ENCODE peak calls at places on chromosomes 3 and 15, in nine cellular contexts. P, V, A, Z, K, I, O, T and R are unnamed samples.

GRCh38 chr15:70165811-70166284 is 68.1 kb upstream of the TLE3 start:
- DNase-seq in T (peak; percentile 92), V (no peak), O (no peak), P (no peak), K (no peak), A (no peak), I (no peak), Z (no peak), R (no peak)

GRCh38 chr3:175399156-175399840 is 540.2 kb downstream of the NAALADL2 start:
- DNase-seq in K (no peak), Z (no peak), O (peak; percentile 52), V (no peak), T (no peak), A (no peak), P (no peak), I (no peak), R (no peak)

GRCh38 chr15:78991879-78992278 is 47.0 kb upstream of the CTSH start:
- DNase-seq in T (no peak), V (no peak), O (no peak), P (peak; percentile 27), K (no peak), Z (no peak), A (no peak), I (no peak), R (no peak)

GRCh38 chr3:108099203-108099602 is 8.4 kb upstream of the CD47 start:
- DNase-seq in K (peak; percentile 23), I (no peak), P (no peak), Z (no peak), V (no peak), T (no peak), O (no peak), A (no peak), R (no peak)

GRCh38 chr3:155631323-155632019 is 113.4 kb downstream of the PLCH1 start:
- DNase-seq in Z (no peak), T (no peak), O (no peak), A (no peak), I (no peak), V (no peak), K (no peak), P (no peak), R (no peak)

GRCh38 chr3:125245521-125245920 is 33.0 kb upstream of the SLC12A8 start:
- DNase-seq in V (no peak), P (no peak), Z (no peak), K (no peak), I (no peak), A (no peak), O (no peak), T (no peak), R (no peak)

GRCh38 chr3:157369712-157370447 is 66.8 kb upstream of the PTX3 start:
- DNase-seq in Z (no peak), P (no peak), K (peak; percentile 45), I (no peak), V (no peak), O (no peak), A (no peak), T (no peak), R (no peak)

GRCh38 chr15:88727439-88727838 is 75.8 kb upstream of the ACAN start:
- DNase-seq in A (no peak), K (no peak), Z (no peak), T (no peak), O (no peak), V (no peak), P (no peak), I (no peak), R (no peak)

GRCh38 chr15:74792227-74793016 is 10.5 kb downstream of the CSK start:
- DNase-seq in O (no peak), V (no peak), Z (no peak), I (no peak), A (no peak), K (no peak), T (no peak), P (no peak), R (no peak)

GRCh38 chr3:50221413-50222168 is 14.4 kb upstream of the GNAI2 start:
- DNase-seq in V (no peak), P (no peak), O (no peak), K (peak; percentile 45), A (no peak), T (no peak), Z (no peak), I (no peak), R (no peak)
- TF ChIP-seq CTCF in V (no peak), P (no peak), O (no peak), K (peak; percentile 44), A (no peak), T (no peak), Z (no peak), I (no peak), R (no peak)

DNA sequence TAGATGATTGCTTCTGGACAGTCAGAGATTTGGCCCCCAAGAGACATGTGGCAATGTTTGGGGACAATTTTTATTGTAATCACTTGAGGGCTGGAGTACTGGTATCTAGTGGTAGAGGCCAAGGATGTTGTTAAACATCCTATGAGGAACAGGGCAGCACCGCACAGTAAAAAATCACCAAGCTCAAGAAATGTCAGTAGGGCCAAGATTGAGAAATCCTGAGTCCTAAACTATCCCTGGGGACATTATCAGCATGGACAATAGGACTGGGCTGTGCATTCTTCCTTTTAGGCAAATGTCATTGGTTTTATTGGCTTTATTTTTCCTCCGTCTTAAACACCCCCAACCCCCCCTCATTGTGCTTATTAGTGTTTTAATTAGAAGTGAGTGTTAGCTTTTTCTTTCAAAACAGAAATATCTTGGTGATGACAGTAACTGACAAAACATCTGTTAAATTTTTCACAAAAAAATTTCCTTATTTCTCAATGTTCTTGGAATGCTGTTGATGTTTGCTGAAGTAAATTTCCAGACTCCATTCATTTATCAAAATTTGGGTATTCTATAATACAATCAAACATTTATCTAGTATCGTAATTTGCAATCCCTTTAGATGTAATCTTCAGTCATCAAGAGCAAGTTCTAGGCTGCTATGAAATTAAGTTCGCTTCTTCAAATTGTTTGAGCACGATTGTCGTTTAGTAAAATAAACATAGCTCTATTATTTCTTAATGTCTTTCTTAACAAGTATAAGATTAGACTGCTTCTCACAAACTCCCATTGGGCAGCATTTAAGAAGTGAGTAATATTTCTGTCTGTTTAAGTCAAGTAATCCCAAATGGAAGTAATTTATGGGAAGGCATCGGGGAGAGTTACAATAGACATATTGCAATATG is 944.3 kb downstream of the VGLL3 start:
- DNase-seq in V (no peak), A (no peak), I (no peak), Z (no peak), O (no peak), T (no peak), P (no peak), K (no peak), R (no peak)
- TF ChIP-seq CTCF in V (no peak), A (no peak), I (no peak), Z (no peak), O (no peak), T (no peak), P (no peak), K (no peak), R (no peak)

DNA sequence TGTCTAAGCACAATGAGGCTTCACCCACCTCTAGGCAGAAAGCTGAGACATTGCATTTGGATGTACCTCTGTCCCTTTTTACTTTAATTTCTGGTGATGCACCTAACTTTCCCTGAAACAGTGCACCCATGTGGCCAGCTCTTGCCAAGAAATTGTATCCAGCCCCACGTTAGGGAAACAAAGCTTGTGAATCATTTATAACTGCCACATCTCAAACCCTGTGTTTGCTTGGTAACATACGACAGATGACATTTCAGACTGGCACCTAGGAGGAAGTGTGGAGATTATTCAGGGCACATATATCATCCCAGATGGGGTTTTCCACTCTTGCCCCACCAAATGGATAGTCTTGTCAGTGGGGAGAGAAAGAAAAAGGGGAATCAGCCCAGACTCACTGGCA is 2.1 kb downstream of the CYB561D2 start:
- DNase-seq in I (no peak), V (no peak), T (no peak), P (no peak), Z (no peak), O (no peak), A (no peak), K (no peak), R (no peak)
- TF ChIP-seq CTCF in I (no peak), V (no peak), T (no peak), P (no peak), Z (no peak), O (peak; percentile 20), A (no peak), K (no peak), R (peak; percentile 18)

GRCh38 chr3:119433613-119434325 is 29.6 kb downstream of the TMEM39A start:
- DNase-seq in T (no peak), P (no peak), I (no peak), K (no peak), O (no peak), V (no peak), A (no peak), Z (no peak), R (no peak)

GRCh38 chr3:119437852-119438251 is 25.6 kb downstream of the TMEM39A start:
- DNase-seq in K (no peak), T (no peak), I (no peak), O (no peak), Z (no peak), P (no peak), A (no peak), V (no peak), R (no peak)

GRCh38 chr3:119436977-119437376 is 26.4 kb downstream of the TMEM39A start:
- DNase-seq in T (no peak), V (no peak), K (no peak), Z (no peak), I (no peak), O (no peak), P (no peak), A (no peak), R (no peak)

DNA sequence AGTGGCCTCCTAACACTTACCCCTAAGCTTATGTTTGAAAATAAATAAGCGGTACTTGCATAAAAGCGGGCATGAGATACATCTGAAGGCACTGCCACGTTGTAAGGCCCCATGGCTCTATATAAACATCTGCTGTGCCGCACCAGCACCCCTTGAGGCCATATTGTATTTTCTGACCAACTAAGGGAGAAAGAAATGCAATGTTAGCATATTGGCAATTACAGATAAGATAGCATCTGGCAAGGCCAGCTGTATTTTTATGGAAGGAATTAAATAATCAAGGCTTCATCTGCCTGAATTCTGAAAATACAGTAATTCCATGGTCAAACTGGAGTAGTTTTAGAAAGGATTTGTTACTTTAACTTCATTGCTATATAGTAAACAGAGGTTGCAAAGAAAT is 28.7 kb downstream of the TMEM39A start:
- DNase-seq in I (no peak), K (no peak), Z (no peak), T (no peak), P (no peak), V (no peak), A (no peak), O (no peak), R (no peak)
- TF ChIP-seq CTCF in I (no peak), K (peak; percentile 11), Z (no peak), T (no peak), P (no peak), V (no peak), A (no peak), O (no peak), R (no peak)

GRCh38 chr15:48406911-48407310 is 75.7 kb downstream of the DUT start:
- DNase-seq in V (no peak), P (no peak), O (no peak), T (no peak), K (no peak), A (no peak), I (no peak), Z (no peak), R (no peak)
- TF ChIP-seq CTCF in V (no peak), P (no peak), O (peak; percentile 35), T (no peak), K (peak; percentile 24), A (no peak), I (no peak), Z (no peak), R (no peak)